ENCODE peak calls at places on chromosome 18, in six cellular contexts. B is HCT116; U is mammary epithelial cell; E is hepatocyte; X is CD8-positive, alpha-beta memory T cell; Q is AG04450. J is an unnamed sample.
A peak's percentile ranks its signal among the peaks of the same experiment; 100 is the strongest.

GRCh38 chr18:74499633-74500032 is 3.5 kb downstream of the CNDP2 start:
- DNase-seq in B (no peak), U (peak; percentile 16), E (peak; percentile 62), X (peak; percentile 58), Q (no peak), J (no peak)

GRCh38 chr18:41938445-41938844 is 16.6 kb upstream of the PIK3C3 start:
- DNase-seq in B (no peak), U (peak; percentile 26), E (no peak), X (no peak), Q (peak; percentile 86), J (no peak)

GRCh38 chr18:31230495-31230894 is 67.8 kb upstream of the DSC1 start:
- DNase-seq in B (peak; percentile 89), U (peak; percentile 96), E (peak; percentile 26), X (no peak), Q (no peak), J (no peak)

GRCh38 chr18:48547456-48548403 is 8.9 kb downstream of the CTIF start:
- DNase-seq in B (no peak), U (peak; percentile 93), E (peak; percentile 63), X (no peak), Q (no peak), J (no peak)

GRCh38 chr18:10351221-10351795 is 103.1 kb upstream of the APCDD1 start:
- DNase-seq in B (no peak), U (no peak), E (no peak), X (no peak), Q (no peak), J (no peak)

GRCh38 chr18:23822590-23823385 is 133.5 kb downstream of the LAMA3 start:
- DNase-seq in B (no peak), U (peak; percentile 70), E (no peak), X (no peak), Q (no peak), J (no peak)

GRCh38 chr18:37019157-37019571 is 190.2 kb downstream of the KIAA1328 start:
- DNase-seq in B (no peak), U (peak; percentile 62), E (peak; percentile 29), X (no peak), Q (no peak), J (peak; percentile 29)

GRCh38 chr18:55497825-55498403 is 90.1 kb downstream of the TCF4 start:
- DNase-seq in B (no peak), U (no peak), E (no peak), X (no peak), Q (no peak), J (no peak)

GRCh38 chr18:3321133-3321812 is 59.3 kb downstream of the MYL12B start:
- DNase-seq in B (no peak), U (peak; percentile 96), E (peak; percentile 48), X (no peak), Q (no peak), J (no peak)

GRCh38 chr18:58501033-58501432 is 127.9 kb downstream of the ALPK2 start:
- DNase-seq in B (no peak), U (no peak), E (no peak), X (no peak), Q (no peak), J (no peak)
- H3K27ac ChIP-seq in B (no peak overlapping the region), U (no peak overlapping the region), E (peak overlapping the region; percentile 22), X (no peak overlapping the region), Q (no peak overlapping the region), J (no peak overlapping the region)

GRCh38 chr18:62329676-62330454 is 4.8 kb downstream of the TNFRSF11A start:
- DNase-seq in B (no peak), U (no peak), E (peak; percentile 78), X (peak; percentile 2), Q (peak; percentile 10), J (no peak)
- H3K27me3 ChIP-seq in B (peaks cover 24% of the 10 kb centered on the region), U (no peaks in the 10 kb centered on the region), E (peaks cover 35% of the 10 kb centered on the region), X (peaks cover 40% of the 10 kb centered on the region), Q (peaks cover 42% of the 10 kb centered on the region), J (peaks cover 11% of the 10 kb centered on the region)

GRCh38 chr18:71815305-71815704 is 728.8 kb downstream of the CBLN2 start:
- DNase-seq in B (no peak), U (no peak), E (no peak), X (no peak), Q (no peak), J (no peak)
- H3K9me3 ChIP-seq in B (peaks cover 33% of the 10 kb centered on the region), U (peaks cover 11% of the 10 kb centered on the region), E (no peaks in the 10 kb centered on the region), X (no peaks in the 10 kb centered on the region), Q (no peaks in the 10 kb centered on the region), J (no peaks in the 10 kb centered on the region)

DNA sequence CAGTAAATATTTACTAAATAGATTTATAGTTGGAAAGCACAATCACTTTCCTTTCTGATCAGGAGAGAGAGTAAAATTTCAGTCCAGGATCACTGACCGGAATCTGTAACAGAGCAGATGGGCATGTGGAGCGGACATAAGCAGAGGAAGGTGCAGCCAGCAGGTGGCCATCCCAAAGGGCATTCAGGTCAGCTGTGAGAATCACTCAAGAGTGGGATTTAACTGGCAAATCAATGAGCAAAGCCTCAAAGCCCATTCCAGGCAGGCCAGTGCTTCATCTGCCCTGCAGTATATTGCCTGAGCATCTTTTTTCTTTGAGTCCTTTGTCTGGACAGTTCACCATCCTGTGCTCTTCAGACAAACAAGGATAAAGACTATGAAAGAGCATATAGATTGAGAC is 166.4 kb upstream of the SLC14A2 start:
- DNase-seq in B (no peak), U (no peak), E (no peak), X (no peak), Q (no peak), J (no peak)
- H3K27ac ChIP-seq in B (no peak overlapping the region), U (no peak overlapping the region), E (peak overlapping the region; percentile 66), X (no peak overlapping the region), Q (no peak overlapping the region), J (no peak overlapping the region)